ENCODE peak calls at places on chromosomes 12 and 14, in eight cellular contexts. R is PC-3, Z is GM23338, K is MM.1S, U is OCI-LY7, N is GM23248, T is HCT116, A is SK-N-SH. L is an unnamed sample.

GRCh38 chr14:30547388-30548048 is 11.4 kb upstream of the G2E3 start:
- DNase-seq in R (no peak), Z (no peak), K (no peak), U (no peak), N (no peak), T (no peak), A (no peak), L (no peak)

GRCh38 chr14:101875726-101876268 is 88.6 kb upstream of the DYNC1H1 start:
- DNase-seq in R (no peak), Z (no peak), K (peak; percentile 27), U (no peak), N (peak; percentile 6), T (no peak), A (no peak), L (no peak)

GRCh38 chr14:55715889-55716288 is 135.9 kb downstream of the KTN1 start:
- DNase-seq in R (no peak), Z (no peak), K (no peak), U (no peak), N (peak; percentile 96), T (no peak), A (no peak), L (peak; percentile 13)

GRCh38 chr12:120199595-120200306 is 1.2 kb downstream of the RPLP0 start:
- DNase-seq in R (peak; percentile 52), Z (no peak), K (no peak), U (peak; percentile 33), N (peak; percentile 92), T (no peak), A (no peak), L (no peak)

GRCh38 chr12:107731376-107731775 is 29.6 kb downstream of the PRDM4 start:
- DNase-seq in R (peak; percentile 36), Z (peak; percentile 2), K (no peak), U (peak; percentile 12), N (no peak), T (no peak), A (no peak), L (no peak)

GRCh38 chr12:38053655-38054464 is 262.7 kb upstream of the ALG10B start:
- DNase-seq in R (peak; percentile 97), Z (peak; percentile 71), K (peak; percentile 73), U (no peak), N (peak; percentile 3), T (no peak), A (peak; percentile 60), L (no peak)

GRCh38 chr14:104690266-104690711 is 871 bp downstream of the INF2 start:
- DNase-seq in R (peak; percentile 33), Z (no peak), K (no peak), U (no peak), N (peak; percentile 36), T (no peak), A (no peak), L (no peak)

GRCh38 chr12:109761631-109761950 is 48.0 kb downstream of the FAM222A start:
- DNase-seq in R (no peak), Z (no peak), K (no peak), U (no peak), N (no peak), T (no peak), A (peak; percentile 20), L (no peak)

GRCh38 chr14:39368261-39368959 is 63.8 kb downstream of the FBXO33 start:
- DNase-seq in R (peak; percentile 78), Z (peak; percentile 92), K (no peak), U (peak; percentile 56), N (peak; percentile 83), T (peak; percentile 44), A (peak; percentile 38), L (peak; percentile 76)

GRCh38 chr12:49198431-49199155 is 9.7 kb upstream of the TUBA1A start:
- DNase-seq in R (peak; percentile 84), Z (peak; percentile 63), K (no peak), U (no peak), N (peak; percentile 91), T (no peak), A (peak; percentile 27), L (no peak)

GRCh38 chr14:94761348-94761998 is 8.4 kb downstream of the GSC start:
- DNase-seq in R (no peak), Z (no peak), K (no peak), U (no peak), N (peak; percentile 36), T (no peak), A (no peak), L (no peak)

GRCh38 chr12:47147749-47148148 is 68.0 kb upstream of the AMIGO2 start:
- DNase-seq in R (no peak), Z (no peak), K (no peak), U (no peak), N (no peak), T (no peak), A (no peak), L (no peak)

GRCh38 chr14:60509438-60510253 is 700 bp downstream of the SIX6 start:
- DNase-seq in R (no peak), Z (peak; percentile 86), K (no peak), U (no peak), N (no peak), T (no peak), A (peak; percentile 67), L (no peak)

DNA sequence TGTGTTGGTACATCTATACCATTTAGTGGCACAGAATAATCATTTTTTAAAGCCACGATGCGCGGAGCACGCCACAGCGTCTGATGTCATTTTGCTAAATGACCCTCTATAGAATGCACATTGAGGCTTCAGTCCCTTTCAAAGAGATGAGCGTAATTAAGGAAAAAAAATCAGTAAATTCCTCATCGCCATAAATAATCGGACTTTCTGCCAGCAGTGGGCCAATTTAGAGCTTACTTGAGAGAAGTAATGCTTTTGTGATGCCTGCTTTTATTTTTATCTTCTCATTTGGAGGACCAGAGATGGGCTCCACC is 4.0 kb downstream of the ASCL1 start:
- DNase-seq in R (no peak), Z (no peak), K (no peak), U (no peak), N (no peak), T (no peak), A (no peak), L (no peak)
- TF ChIP-seq EZH2phosphoT487 in R (no peak), Z (no peak), K (no peak), U (no peak), N (no peak), T (no peak), A (no peak), L (no peak)

GRCh38 chr14:103022669-103023044 is 34.7 kb downstream of the CDC42BPB start:
- DNase-seq in R (no peak), Z (no peak), K (no peak), U (no peak), N (peak; percentile 19), T (no peak), A (peak; percentile 37), L (no peak)
- H3K79me2 ChIP-seq in R (peaks cover 96% of the 10 kb centered on the region), Z (peaks cover 96% of the 10 kb centered on the region), K (no peaks in the 10 kb centered on the region), U (no peaks in the 10 kb centered on the region), N (peaks cover 100% of the 10 kb centered on the region), T (peaks cover 93% of the 10 kb centered on the region), A (peaks cover 100% of the 10 kb centered on the region), L (peaks cover 100% of the 10 kb centered on the region)

DNA sequence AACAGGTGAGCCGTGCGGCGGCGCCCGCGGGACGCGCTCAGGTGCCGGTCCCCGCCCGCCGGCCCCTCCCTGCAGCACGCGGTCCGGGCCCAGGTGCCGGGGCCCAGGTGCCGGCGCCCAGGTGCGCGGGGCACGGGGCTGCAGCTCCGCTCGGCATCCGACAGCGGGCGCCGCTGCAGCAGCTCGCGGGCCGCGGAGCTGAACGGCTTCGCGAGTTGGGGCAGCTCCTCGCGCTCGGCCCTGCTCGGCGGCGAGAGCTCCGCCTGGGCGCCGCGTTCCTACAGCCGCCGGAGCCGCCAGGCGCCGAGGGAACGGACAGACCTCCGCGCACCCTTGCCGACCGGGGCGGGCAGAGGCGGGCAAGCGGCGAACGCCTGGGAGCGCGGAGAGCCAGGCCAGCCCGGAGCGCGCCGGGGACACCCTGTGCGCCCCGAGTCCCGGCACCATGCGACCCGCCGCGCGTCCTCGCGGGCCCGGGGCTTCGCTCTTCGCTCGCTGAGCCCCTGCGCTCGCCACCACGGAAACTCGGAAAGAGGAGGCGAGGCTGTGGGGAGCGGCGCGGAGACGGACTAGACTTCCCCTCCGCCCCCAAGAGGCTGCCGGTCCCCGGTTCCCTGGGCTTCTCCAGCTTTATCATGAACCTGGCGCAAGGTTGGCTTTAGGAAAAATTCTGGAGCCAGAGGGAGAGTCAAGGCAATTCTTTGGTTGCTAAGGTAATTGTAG is at the start of gene RGS6:
- DNase-seq in R (peak; percentile 72), Z (peak; percentile 92), K (peak; percentile 73), U (no peak), N (peak; percentile 44), T (peak; percentile 43), A (peak; percentile 52), L (peak; percentile 88)
- H3K4me3 ChIP-seq in R (peak within 1 kb of the TSS; percentile 36), Z (peak within 1 kb of the TSS; percentile 79), K (no peak within 1 kb of the TSS), U (no peak within 1 kb of the TSS), N (no peak within 1 kb of the TSS), T (peak within 1 kb of the TSS; percentile 41), A (peak within 1 kb of the TSS; percentile 2), L (peak within 1 kb of the TSS; percentile 33)

DNA sequence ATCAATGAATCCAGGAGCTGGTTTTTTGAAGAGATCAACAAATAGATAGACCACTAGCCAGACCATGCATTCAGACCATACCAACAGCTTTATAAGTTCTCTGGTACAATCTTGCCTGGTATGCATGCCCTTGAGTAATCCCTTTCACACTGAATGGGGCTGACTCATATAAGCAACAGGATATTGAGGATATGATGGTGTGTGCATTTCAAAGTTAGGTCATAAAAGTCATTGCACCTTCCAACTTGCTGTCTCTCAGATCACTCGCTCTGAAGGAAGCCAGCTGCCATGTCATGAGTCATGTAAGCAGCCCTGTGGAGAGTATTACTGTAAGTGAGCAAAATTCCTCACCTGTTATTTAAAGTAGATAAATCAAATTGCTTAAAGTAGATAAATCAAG is 45.0 kb upstream of the OR6J1 start:
- DNase-seq in R (peak; percentile 89), Z (no peak), K (no peak), U (no peak), N (peak; percentile 88), T (peak; percentile 89), A (no peak), L (peak; percentile 79)
- TF ChIP-seq EZH2phosphoT487 in R (no peak), Z (no peak), K (no peak), U (no peak), N (no peak), T (no peak), A (no peak), L (no peak)

GRCh38 chr14:100114109-100114765 is 45.2 kb downstream of the DEGS2 start:
- DNase-seq in R (no peak), Z (no peak), K (no peak), U (no peak), N (no peak), T (no peak), A (no peak), L (no peak)

GRCh38 chr14:100108042-100108825 is 43.0 kb downstream of the EVL start:
- DNase-seq in R (peak; percentile 82), Z (peak; percentile 90), K (peak; percentile 36), U (peak; percentile 73), N (peak; percentile 78), T (peak; percentile 48), A (peak; percentile 92), L (peak; percentile 86)

GRCh38 chr14:100108840-100109593 is 43.8 kb downstream of the EVL start:
- DNase-seq in R (no peak), Z (no peak), K (no peak), U (no peak), N (peak; percentile 79), T (no peak), A (no peak), L (no peak)

GRCh38 chr14:100109594-100109955 is 44.4 kb downstream of the EVL start:
- DNase-seq in R (no peak), Z (no peak), K (no peak), U (no peak), N (no peak), T (no peak), A (no peak), L (no peak)

DNA sequence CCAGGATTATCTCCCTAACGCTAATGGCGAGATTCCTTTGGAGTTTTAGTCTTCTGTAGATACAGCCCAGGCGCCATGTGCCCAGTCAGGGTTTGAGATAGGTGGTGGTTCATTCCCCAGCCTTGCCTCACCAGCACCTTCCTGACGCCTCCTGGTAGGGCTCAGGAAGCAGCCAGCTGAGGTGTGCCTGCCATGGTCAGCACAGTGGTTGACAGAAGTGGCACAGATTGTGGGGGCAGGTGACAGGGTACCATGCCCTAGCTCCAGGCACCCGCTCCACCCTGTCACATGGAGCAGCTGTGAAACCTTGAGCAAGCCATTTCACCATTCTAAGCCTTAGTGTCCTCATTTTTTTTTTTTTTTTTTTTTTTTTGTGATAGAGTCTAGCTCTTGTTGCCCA is 45.6 kb downstream of the EVL start:
- DNase-seq in R (no peak), Z (no peak), K (no peak), U (no peak), N (no peak), T (no peak), A (no peak), L (no peak)
- H3K79me2 ChIP-seq in R (no peaks in the 10 kb centered on the region), Z (no peaks in the 10 kb centered on the region), K (no peaks in the 10 kb centered on the region), U (no peaks in the 10 kb centered on the region), N (peaks cover 3% of the 10 kb centered on the region), T (no peaks in the 10 kb centered on the region), A (no peaks in the 10 kb centered on the region), L (no peaks in the 10 kb centered on the region)